ENCODE peak calls at places on chromosomes 4 and X, in ten cellular contexts. T is activated CD8-positive, alpha-beta memory T cell treated with anti-CD3 and anti-CD28 coated beads, Interleukin-2, amount 10 ng/mL, durations not matched to agents 7 days and 5 days; G is naive thymus-derived CD8-positive, alpha-beta T cell; W is CD8-positive, alpha-beta memory T cell; O is AG08396; E is cardiac muscle cell; H is NCI-H1105; N is kidney tubule cell; J is NCI-H1092; I is putamen. C is an unnamed sample.
A peak's percentile ranks its signal among the peaks of the same experiment; 100 is the strongest.

GRCh38 chr4:127832585-127832984 is 48.1 kb upstream of the PLK4 start:
- DNase-seq in T (no peak), G (no peak), W (no peak), O (no peak), E (no peak), H (no peak), N (no peak), J (no peak), I (no peak), C (no peak)

GRCh38 chr4:15303052-15303641 is 124.7 kb upstream of the C1QTNF7 start:
- DNase-seq in T (no peak), G (no peak), W (no peak), O (peak; percentile 54), E (no peak), H (no peak), N (peak; percentile 79), J (no peak), I (no peak), C (no peak)

GRCh38 chrX:31178769-31179125 is 106.9 kb upstream of the FTHL17 start:
- DNase-seq in T (no peak), G (no peak), W (no peak), O (no peak), E (no peak), H (no peak), N (no peak), J (no peak), I (no peak), C (no peak)

GRCh38 chr4:125434136-125434535 is 119.4 kb downstream of the FAT4 start:
- DNase-seq in T (no peak), G (no peak), W (no peak), O (peak; percentile 6), E (no peak), H (no peak), N (no peak), J (no peak), I (no peak), C (no peak)

GRCh38 chr4:17492058-17492741 is 19.7 kb downstream of the QDPR start:
- DNase-seq in T (no peak), G (no peak), W (no peak), O (no peak), E (no peak), H (peak; percentile 44), N (peak; percentile 30), J (peak; percentile 25), I (no peak), C (no peak)

GRCh38 chr4:101163936-101164335 is 183.4 kb downstream of the PPP3CA start:
- DNase-seq in T (no peak), G (no peak), W (no peak), O (no peak), E (no peak), H (no peak), N (no peak), J (no peak), I (no peak), C (no peak)

GRCh38 chr4:10455133-10455532 is 2.1 kb downstream of the ZNF518B start:
- DNase-seq in T (no peak), G (no peak), W (no peak), O (no peak), E (no peak), H (no peak), N (no peak), J (no peak), I (no peak), C (no peak)

GRCh38 chr4:95563638-95564337 is 15.0 kb upstream of the UNC5C start:
- DNase-seq in T (no peak), G (no peak), W (no peak), O (no peak), E (no peak), H (no peak), N (no peak), J (no peak), I (no peak), C (no peak)

GRCh38 chr4:40283968-40284367 is 51.2 kb upstream of the CHRNA9 start:
- DNase-seq in T (peak; percentile 88), G (peak; percentile 78), W (peak; percentile 82), O (no peak), E (no peak), H (no peak), N (peak; percentile 94), J (no peak), I (no peak), C (peak; percentile 64)

GRCh38 chrX:138858438-138858837 is 146.9 kb upstream of the FGF13 start:
- DNase-seq in T (no peak), G (no peak), W (no peak), O (peak; percentile 17), E (no peak), H (no peak), N (peak; percentile 60), J (no peak), I (no peak), C (no peak)

GRCh38 chr4:38387348-38387747 is 276.7 kb upstream of the KLF3 start:
- DNase-seq in T (no peak), G (no peak), W (no peak), O (no peak), E (peak; percentile 29), H (peak; percentile 31), N (peak; percentile 38), J (no peak), I (no peak), C (no peak)

GRCh38 chrX:136065044-136065671 is 79.9 kb downstream of the SLC9A6 start:
- DNase-seq in T (no peak), G (peak; percentile 19), W (peak; percentile 10), O (no peak), E (peak; percentile 5), H (no peak), N (peak; percentile 62), J (no peak), I (no peak), C (peak; percentile 7)

GRCh38 chr4:1201851-1202525 is 29.6 kb upstream of the SPON2 start:
- DNase-seq in T (peak; percentile 97), G (peak; percentile 79), W (peak; percentile 96), O (peak; percentile 82), E (no peak), H (no peak), N (no peak), J (no peak), I (no peak), C (peak; percentile 84)

GRCh38 chrX:10360121-10360520 is 203.3 kb downstream of the CLCN4 start:
- DNase-seq in T (no peak), G (no peak), W (no peak), O (no peak), E (no peak), H (no peak), N (no peak), J (no peak), I (peak; percentile 0), C (no peak)

GRCh38 chr4:90159193-90159592 is 32.0 kb downstream of the CCSER1 start:
- DNase-seq in T (no peak), G (no peak), W (no peak), O (no peak), E (no peak), H (no peak), N (peak; percentile 85), J (no peak), I (no peak), C (no peak)

GRCh38 chrX:56114437-56114787 is 117.7 kb upstream of the KLF8 start:
- DNase-seq in T (no peak), G (no peak), W (no peak), O (no peak), E (no peak), H (no peak), N (no peak), J (no peak), I (no peak), C (no peak)

GRCh38 chr4:100098681-100099080 is 91.6 kb downstream of the DDIT4L start:
- DNase-seq in T (no peak), G (no peak), W (no peak), O (no peak), E (no peak), H (no peak), N (no peak), J (no peak), I (no peak), C (no peak)

GRCh38 chrX:13428055-13428786 is 108.4 kb upstream of the ATXN3L start:
- DNase-seq in T (peak; percentile 39), G (no peak), W (peak; percentile 13), O (no peak), E (no peak), H (no peak), N (peak; percentile 46), J (no peak), I (no peak), C (no peak)

GRCh38 chr4:127139788-127140286 is 492.9 kb upstream of the INTU start:
- DNase-seq in T (no peak), G (no peak), W (no peak), O (no peak), E (no peak), H (no peak), N (no peak), J (no peak), I (no peak), C (no peak)

GRCh38 chr4:1310031-1310795 is 20.5 kb downstream of the MAEA start:
- DNase-seq in T (no peak), G (no peak), W (no peak), O (peak; percentile 53), E (no peak), H (no peak), N (no peak), J (no peak), I (no peak), C (no peak)